ENCODE peak calls at places on chromosomes 7 and 10, in six cellular contexts. A, Y, X, R, H and K are unnamed samples.

GRCh38 chr10:97000487-97001182 is 168.5 kb downstream of the LCOR start:
- DNase-seq in A (no peak), Y (peak), X (no peak), R (no peak), H (no peak), K (no peak)

GRCh38 chr7:47739301-47739870 is 157.5 kb upstream of the TNS3 start:
- DNase-seq in A (no peak), Y (no peak), X (no peak), R (no peak), H (no peak), K (no peak)

GRCh38 chr7:93757421-93757820 is 133.1 kb downstream of the TFPI2 start:
- DNase-seq in A (no peak), Y (no peak), X (no peak), R (no peak), H (no peak), K (no peak)

GRCh38 chr10:86668297-86669165 is at the start of gene LDB3:
- DNase-seq in A (peak), Y (no peak), X (no peak), R (no peak), H (peak), K (no peak)

GRCh38 chr7:128954830-128955797 is 17.4 kb downstream of the IRF5 start:
- DNase-seq in A (peak), Y (no peak), X (no peak), R (peak), H (no peak), K (no peak)

GRCh38 chr7:74083117-74083876 is at the start of gene LIMK1:
- DNase-seq in A (peak), Y (peak), X (peak), R (peak), H (peak), K (no peak)

GRCh38 chr7:143375298-143376034 is 5.7 kb upstream of the ZYX start:
- DNase-seq in A (no peak), Y (no peak), X (peak), R (no peak), H (no peak), K (no peak)

GRCh38 chr10:102267748-102268147 is 22.4 kb downstream of the GBF1 start:
- DNase-seq in A (no peak), Y (no peak), X (no peak), R (no peak), H (no peak), K (no peak)

GRCh38 chr10:102119417-102120141 is 589 bp downstream of the LDB1 start:
- DNase-seq in A (peak), Y (peak), X (peak), R (no peak), H (peak), K (no peak)

GRCh38 chr10:2210083-2210482 is 472.8 kb upstream of the ADARB2 start:
- DNase-seq in A (no peak), Y (no peak), X (no peak), R (no peak), H (no peak), K (no peak)

GRCh38 chr10:113435881-113436280 is 117.0 kb upstream of the HABP2 start:
- DNase-seq in A (no peak), Y (no peak), X (no peak), R (no peak), H (no peak), K (no peak)

GRCh38 chr7:139089118-139089517 is 20.4 kb downstream of the ZC3HAV1 start:
- DNase-seq in A (no peak), Y (no peak), X (no peak), R (no peak), H (no peak), K (no peak)

GRCh38 chr7:11665381-11665780 is 166.6 kb downstream of the THSD7A start:
- DNase-seq in A (peak), Y (no peak), X (no peak), R (no peak), H (no peak), K (no peak)

GRCh38 chr7:7157887-7158271 is 24.5 kb upstream of the C1GALT1 start:
- DNase-seq in A (no peak), Y (no peak), X (no peak), R (peak), H (no peak), K (no peak)

GRCh38 chr7:33601884-33602283 is 303.5 kb upstream of the BMPER start:
- DNase-seq in A (no peak), Y (no peak), X (no peak), R (no peak), H (no peak), K (no peak)

GRCh38 chr10:114537791-114538543 is 120.1 kb downstream of the ABLIM1 start:
- DNase-seq in A (no peak), Y (no peak), X (no peak), R (no peak), H (no peak), K (no peak)

GRCh38 chr7:80439894-80440811 is 71.7 kb downstream of the GNAT3 start:
- DNase-seq in A (no peak), Y (peak), X (no peak), R (no peak), H (no peak), K (peak)